ENCODE peak calls at places on chromosomes 1 and 21, in ten cellular contexts. Q is IMR-90; E is foreskin fibroblast; H is heart left ventricle; V is AG08396; Z is GM12865; C is DMS53; P is M059J; R is effector CD4-positive, alpha-beta T cell; U is upper lobe of right lung. W is an unnamed sample.
A peak's percentile ranks its signal among the peaks of the same experiment; 100 is the strongest.

GRCh38 chr1:89085781-89086180 is 20.8 kb upstream of the GBP1 start:
- DNase-seq in C (peak; percentile 90), P (peak; percentile 40), U (no peak), Q (peak; percentile 56), E (peak; percentile 12), V (no peak), H (no peak), Z (peak; percentile 57), R (peak; percentile 46), W (peak; percentile 39)

GRCh38 chr1:94769551-94769950 is 50.6 kb upstream of the SLC44A3 start:
- DNase-seq in R (no peak), Q (no peak), V (no peak), C (no peak), P (no peak), Z (no peak), U (no peak), E (no peak), H (no peak), W (no peak)

GRCh38 chr1:110136911-110137310 is 13.4 kb upstream of the SLC6A17 start:
- DNase-seq in Q (no peak), C (peak; percentile 99), P (peak; percentile 29), V (no peak), E (no peak), H (no peak), R (no peak), Z (peak; percentile 22), U (no peak), W (peak; percentile 66)

GRCh38 chr1:87560961-87561360 is 232.3 kb downstream of the LMO4 start:
- DNase-seq in Q (peak; percentile 75), U (no peak), R (no peak), H (no peak), V (peak; percentile 11), Z (no peak), C (no peak), E (peak; percentile 4), P (no peak), W (no peak)

GRCh38 chr1:34176830-34177613 is at the start of gene C1orf94:
- DNase-seq in H (no peak), V (peak; percentile 52), P (no peak), R (no peak), U (no peak), E (no peak), Z (no peak), C (no peak), Q (no peak), W (no peak)

GRCh38 chr21:37368536-37369279 is 2.1 kb downstream of the DYRK1A start:
- DNase-seq in C (peak; percentile 28), Q (peak; percentile 48), V (peak; percentile 37), Z (peak; percentile 22), H (no peak), P (peak; percentile 74), R (no peak), E (peak; percentile 73), U (no peak), W (no peak)

GRCh38 chr1:119097380-119097779 is 43.1 kb downstream of the WARS2 start:
- DNase-seq in P (peak; percentile 37), H (no peak), V (no peak), E (peak; percentile 49), R (no peak), C (no peak), Q (peak; percentile 64), Z (no peak), U (no peak), W (no peak)

GRCh38 chr1:93221913-93222312 is 41.4 kb downstream of the CCDC18 start:
- DNase-seq in C (no peak), Q (peak; percentile 20), U (no peak), Z (no peak), H (no peak), R (no peak), V (no peak), P (peak; percentile 3), E (peak; percentile 4), W (no peak)

GRCh38 chr1:55035904-55036303 is 3.4 kb upstream of the PCSK9 start:
- DNase-seq in H (no peak), E (no peak), V (no peak), Z (no peak), U (no peak), R (no peak), P (no peak), C (peak; percentile 34), Q (no peak), W (no peak)

GRCh38 chr1:19084206-19084738 is 125.8 kb downstream of the UBR4 start:
- DNase-seq in P (no peak), R (no peak), E (no peak), Z (no peak), Q (no peak), V (no peak), C (no peak), U (no peak), H (no peak), W (no peak)

GRCh38 chr1:181097242-181097641 is 8.7 kb downstream of the IER5 start:
- DNase-seq in H (no peak), Q (peak; percentile 61), U (no peak), V (no peak), P (peak; percentile 55), R (no peak), C (no peak), Z (no peak), E (peak; percentile 61), W (no peak)

GRCh38 chr1:63612564-63612963 is 19.4 kb downstream of the PGM1 start:
- DNase-seq in Q (no peak), H (no peak), U (no peak), Z (no peak), R (no peak), C (no peak), V (no peak), P (no peak), E (no peak), W (no peak)

GRCh38 chr1:155978973-155979429 is 654 bp upstream of the ARHGEF2 start:
- DNase-seq in V (peak; percentile 33), U (no peak), C (no peak), H (peak; percentile 49), P (peak; percentile 33), R (no peak), Q (peak; percentile 31), E (peak; percentile 90), Z (peak; percentile 69), W (peak; percentile 63)

GRCh38 chr1:154941332-154941995 is 4.9 kb upstream of the PMVK start:
- DNase-seq in Q (no peak), P (peak; percentile 43), H (no peak), U (no peak), R (no peak), C (peak; percentile 48), E (peak; percentile 52), Z (peak; percentile 57), V (no peak), W (no peak)